ENCODE peak calls at places on chromosomes 12 and 14, in six cellular contexts. Q is OCI-LY7, D is left ventricle myocardium inferior, J is SK-N-SH, I is stomach, Y is Karpas-422. N is an unnamed sample.
A peak's percentile ranks its signal among the peaks of the same experiment; 100 is the strongest.

GRCh38 chr14:92987713-92988510 is 65.0 kb downstream of the CHGA start:
- DNase-seq in J (peak; percentile 88), D (no peak), Q (no peak), Y (no peak), I (no peak), N (no peak)

GRCh38 chr14:85088231-85088630 is 441.7 kb upstream of the FLRT2 start:
- DNase-seq in Q (no peak), D (no peak), J (no peak), Y (no peak), I (no peak), N (no peak)

GRCh38 chr14:51652168-51653095 is 722 bp downstream of the FRMD6 start:
- DNase-seq in Q (peak; percentile 75), J (peak; percentile 74), D (peak; percentile 36), I (peak; percentile 38), Y (peak; percentile 67), N (peak; percentile 23)

GRCh38 chr14:36423430-36423829 is 96.6 kb downstream of the NKX2-1 start:
- DNase-seq in Q (no peak), D (no peak), I (no peak), Y (no peak), J (no peak), N (no peak)

GRCh38 chr12:754238-754816 is 1.9 kb downstream of the WNK1 start:
- DNase-seq in Y (peak; percentile 61), Q (peak; percentile 31), I (no peak), D (no peak), J (no peak), N (peak; percentile 35)

GRCh38 chr12:92786045-92786444 is 83.3 kb downstream of the PLEKHG7 start:
- DNase-seq in D (no peak), Y (peak; percentile 50), J (no peak), I (no peak), Q (no peak), N (no peak)

GRCh38 chr12:188910-189621 is 24.9 kb downstream of the SLC6A12 start:
- DNase-seq in D (peak; percentile 55), J (peak; percentile 96), Y (no peak), Q (no peak), I (peak; percentile 57), N (peak; percentile 48)

GRCh38 chr14:52025310-52025709 is 36.0 kb downstream of the RTRAF start:
- DNase-seq in Q (no peak), I (no peak), J (no peak), Y (no peak), D (no peak), N (no peak)

GRCh38 chr12:71591601-71592000 is 72.0 kb downstream of the ZFC3H1 start:
- DNase-seq in I (no peak), Y (no peak), D (no peak), J (no peak), Q (no peak), N (no peak)

GRCh38 chr14:23300687-23301223 is 1.9 kb downstream of the PPP1R3E start:
- DNase-seq in J (no peak), Q (peak; percentile 21), Y (no peak), I (no peak), D (peak; percentile 73), N (peak; percentile 61)

GRCh38 chr14:23297878-23298277 is 4.8 kb downstream of the PPP1R3E start:
- DNase-seq in D (no peak), Q (no peak), I (no peak), J (no peak), Y (no peak), N (no peak)

GRCh38 chr14:23299986-23300686 is 2.5 kb downstream of the PPP1R3E start:
- DNase-seq in D (no peak), Y (no peak), Q (peak; percentile 36), J (no peak), I (no peak), N (no peak)

GRCh38 chr14:23299558-23299957 is 3.1 kb downstream of the PPP1R3E start:
- DNase-seq in Q (peak; percentile 52), J (no peak), Y (no peak), D (no peak), I (no peak), N (peak; percentile 53)

GRCh38 chr14:23299186-23299521 is 3.5 kb downstream of the PPP1R3E start:
- DNase-seq in J (no peak), D (no peak), Y (no peak), Q (no peak), I (no peak), N (no peak)
- H3K4me3 ChIP-seq in J (no peak overlapping the region), D (no peak overlapping the region), Y (no peak overlapping the region), Q (no peak overlapping the region), I (no peak overlapping the region), N (no peak overlapping the region)

GRCh38 chr14:105733081-105734065 is 207.0 kb downstream of the TMEM121 start:
- DNase-seq in Y (peak; percentile 65), D (no peak), I (no peak), Q (no peak), J (peak; percentile 11), N (no peak)
- H3K9me3 ChIP-seq in Y (peaks cover 3% of the 10 kb centered on the region), D (peaks cover 6% of the 10 kb centered on the region), I (no peaks in the 10 kb centered on the region), Q (no peaks in the 10 kb centered on the region), J (no peaks in the 10 kb centered on the region), N (no peaks in the 10 kb centered on the region)

GRCh38 chr14:68951800-68952540 is 27.1 kb downstream of the ACTN1 start:
- DNase-seq in Y (no peak), Q (no peak), I (no peak), D (peak; percentile 56), J (peak; percentile 66), N (no peak)

GRCh38 chr14:68952544-68953535 is 26.3 kb downstream of the ACTN1 start:
- DNase-seq in J (peak; percentile 78), D (peak; percentile 59), Q (no peak), Y (no peak), I (no peak), N (no peak)

GRCh38 chr14:68950111-68950510 is 29.0 kb downstream of the ACTN1 start:
- DNase-seq in Y (no peak), J (no peak), I (no peak), D (no peak), Q (no peak), N (no peak)

GRCh38 chr14:68949236-68949965 is 29.7 kb downstream of the ACTN1 start:
- DNase-seq in Q (no peak), I (no peak), D (no peak), J (peak; percentile 51), Y (no peak), N (no peak)

GRCh38 chr14:68951051-68951797 is 27.9 kb downstream of the ACTN1 start:
- DNase-seq in Q (no peak), I (peak; percentile 81), D (peak; percentile 80), J (peak; percentile 34), Y (no peak), N (peak; percentile 34)
- H3K4me1 ChIP-seq in Q (no peaks in the 10 kb centered on the region), I (peaks cover 92% of the 10 kb centered on the region), D (peaks cover 100% of the 10 kb centered on the region), J (peaks cover 71% of the 10 kb centered on the region), Y (no peaks in the 10 kb centered on the region), N (peaks cover 29% of the 10 kb centered on the region)

GRCh38 chr12:118391836-118392235 is 15.5 kb downstream of the SUDS3 start:
- DNase-seq in I (no peak), Q (no peak), D (no peak), Y (no peak), J (no peak), N (no peak)
- H3K4me3 ChIP-seq in I (no peak overlapping the region), Q (no peak overlapping the region), D (no peak overlapping the region), Y (no peak overlapping the region), J (no peak overlapping the region), N (no peak overlapping the region)

GRCh38 chr14:98684486-98684885 is 587.5 kb downstream of the BCL11B start:
- DNase-seq in J (no peak), D (no peak), Q (no peak), Y (no peak), I (no peak), N (no peak)
- H3K9me3 ChIP-seq in J (no peaks in the 10 kb centered on the region), D (peaks cover 5% of the 10 kb centered on the region), Q (no peaks in the 10 kb centered on the region), Y (peaks cover 25% of the 10 kb centered on the region), I (peaks cover 9% of the 10 kb centered on the region), N (no peaks in the 10 kb centered on the region)

N was measured in small intestine.